ENCODE peak calls at places on chromosomes 7 and 10, in four cellular contexts. W, B, R and S are unnamed samples.

GRCh38 chr10:106615081-106615480 is 549.4 kb downstream of the SORCS1 start:
- DNase-seq in W (peak), B (no peak), R (no peak), S (peak)

GRCh38 chr10:44924261-44925040 is 13.3 kb downstream of the TMEM72 start:
- DNase-seq in W (no peak), B (no peak), R (no peak), S (no peak)

GRCh38 chr10:29688230-29688634 is 53.5 kb upstream of the SVIL start:
- DNase-seq in W (no peak), B (no peak), R (no peak), S (no peak)

GRCh38 chr7:151727579-151728285 is 149.2 kb downstream of the PRKAG2 start:
- DNase-seq in W (peak), B (peak), R (peak), S (peak)

GRCh38 chr10:69089638-69090599 is 2.0 kb downstream of the SRGN start:
- DNase-seq in W (peak), B (no peak), R (no peak), S (no peak)

GRCh38 chr7:56175784-56176183 is 59.6 kb upstream of the NUPR2 start:
- DNase-seq in W (no peak), B (no peak), R (no peak), S (peak)

GRCh38 chr7:148347981-148348380 is 242.6 kb upstream of the C7orf33 start:
- DNase-seq in W (no peak), B (no peak), R (no peak), S (no peak)

GRCh38 chr7:86939197-86939814 is 120.1 kb downstream of the ELAPOR2 start:
- DNase-seq in W (peak), B (no peak), R (no peak), S (peak)

GRCh38 chr7:142338633-142339501 is 81.0 kb upstream of the PRSS58 start:
- DNase-seq in W (no peak), B (peak), R (no peak), S (no peak)

GRCh38 chr7:51013218-51013786 is 230.6 kb upstream of the GRB10 start:
- DNase-seq in W (no peak), B (no peak), R (no peak), S (no peak)

GRCh38 chr10:71597821-71598498 is 121.6 kb downstream of the C10orf105 start:
- DNase-seq in W (no peak), B (peak), R (peak), S (peak)

GRCh38 chr7:25495342-25495855 is 267.1 kb upstream of the NPVF start:
- DNase-seq in W (no peak), B (no peak), R (no peak), S (no peak)

GRCh38 chr7:19089378-19089777 is 28.1 kb downstream of the TWIST1 start:
- DNase-seq in W (no peak), B (no peak), R (no peak), S (no peak)

DNA sequence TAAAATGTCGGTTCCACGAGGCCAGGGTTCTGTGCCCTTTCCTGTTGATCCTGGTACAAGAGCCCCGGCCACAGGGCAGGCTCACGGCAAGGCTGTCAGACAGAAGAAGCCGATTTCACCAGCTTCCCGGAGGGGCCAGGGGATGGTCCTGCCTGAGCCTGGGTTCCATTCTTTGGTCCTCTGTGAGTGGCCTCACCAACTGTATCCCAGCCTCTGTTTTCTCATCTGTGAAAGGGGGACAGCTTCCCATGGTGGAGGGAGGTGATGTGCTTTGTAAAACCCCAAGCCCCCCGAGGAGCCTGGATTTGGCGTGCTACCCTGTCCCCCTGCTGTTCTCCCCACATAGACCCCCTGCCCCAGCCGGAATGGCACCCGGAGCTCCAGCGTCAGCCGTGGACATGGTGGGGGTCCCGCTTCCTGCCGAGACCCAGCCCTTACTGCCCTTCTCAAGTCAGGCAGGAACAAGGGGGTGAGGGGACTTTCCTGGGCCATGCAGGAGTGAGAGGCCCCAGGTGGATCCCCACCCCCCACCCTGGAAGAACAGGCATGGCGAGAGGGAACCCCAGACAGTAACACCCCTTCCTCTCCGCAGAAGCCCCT is 28.3 kb upstream of the ELFN1 start:
- DNase-seq in W (no peak), B (no peak), R (no peak), S (no peak)
- TF ChIP-seq CTCF in W (no peak), B (no peak), R (no peak), S (no peak)

DNA sequence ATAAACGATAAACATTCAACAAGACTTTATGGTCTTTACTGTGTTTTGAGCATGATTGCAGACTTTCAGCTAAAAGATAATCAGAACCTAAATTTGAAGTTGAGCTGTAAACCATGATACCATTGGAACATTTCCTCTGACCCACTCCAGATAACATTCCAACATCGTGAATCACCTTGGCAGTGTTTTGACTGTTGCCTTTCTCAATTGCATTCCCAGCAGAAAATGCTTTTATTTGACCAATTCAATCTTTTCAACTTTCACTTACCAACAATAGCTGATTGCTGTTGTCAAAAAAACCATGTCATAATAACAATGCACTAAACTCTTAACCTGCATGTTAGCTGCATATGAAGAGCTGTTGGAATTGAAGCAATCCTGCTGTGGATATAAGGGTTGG is 165.5 kb downstream of the MDFIC start:
- DNase-seq in W (peak), B (no peak), R (no peak), S (peak)
- H3K4me3 ChIP-seq in W (no peak), B (no peak), R (no peak), S (no peak)

DNA sequence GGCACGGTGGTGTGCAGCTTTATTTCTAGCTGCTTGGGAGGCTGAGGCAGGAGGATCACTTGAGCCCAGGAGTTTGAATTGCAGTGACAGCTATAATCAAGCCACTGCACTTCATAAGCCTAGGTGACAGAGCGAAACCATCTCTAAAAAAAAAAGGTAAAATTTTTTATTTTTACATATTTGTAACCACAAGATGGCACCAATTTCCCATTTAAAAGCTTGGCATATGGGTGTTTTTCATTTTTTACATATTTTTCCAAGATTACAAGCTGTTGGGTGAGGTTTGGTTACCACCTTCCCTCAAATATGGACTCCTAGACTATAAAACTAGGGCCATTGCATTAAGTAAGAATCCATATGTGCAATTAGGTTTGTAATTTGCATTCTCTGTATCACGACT is 129.2 kb upstream of the ACBD5 start:
- DNase-seq in W (no peak), B (no peak), R (no peak), S (peak)
- TF ChIP-seq CTCF in W (peak), B (no peak), R (no peak), S (peak)

DNA sequence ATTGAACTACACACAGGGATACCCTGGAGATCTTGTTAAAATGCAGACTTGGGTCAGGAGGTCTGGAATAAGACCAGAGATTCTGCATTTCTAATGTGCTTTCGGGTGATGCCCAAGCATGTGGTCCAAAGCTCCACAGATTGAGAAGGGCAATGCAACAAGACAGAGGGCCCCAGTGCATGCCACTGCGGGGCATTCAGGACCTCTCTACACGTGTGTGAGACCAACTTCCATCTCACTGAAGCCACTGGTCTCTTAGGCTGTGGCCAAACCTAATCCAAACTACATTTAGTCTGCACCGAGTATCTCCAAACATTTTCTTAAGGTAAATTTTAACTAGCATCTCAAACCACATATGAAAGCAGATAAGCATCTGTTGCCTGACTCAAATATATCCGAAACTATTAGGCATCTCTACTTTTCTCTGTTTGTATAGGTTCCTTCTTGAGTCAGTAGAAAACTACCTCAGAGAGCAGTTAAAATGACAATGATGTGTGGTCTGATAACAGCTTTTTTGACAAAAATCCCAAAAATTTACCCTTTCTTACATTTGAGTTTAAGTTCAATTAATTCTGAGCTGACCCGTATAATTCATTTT is 107.5 kb downstream of the ELMO1 start:
- DNase-seq in W (no peak), B (no peak), R (no peak), S (no peak)
- H3K4me3 ChIP-seq in W (no peak), B (no peak), R (no peak), S (no peak)

GRCh38 chr10:94890264-94891022 is 48.0 kb upstream of the CYP2C9 start:
- DNase-seq in W (no peak), B (no peak), R (no peak), S (no peak)

DNA sequence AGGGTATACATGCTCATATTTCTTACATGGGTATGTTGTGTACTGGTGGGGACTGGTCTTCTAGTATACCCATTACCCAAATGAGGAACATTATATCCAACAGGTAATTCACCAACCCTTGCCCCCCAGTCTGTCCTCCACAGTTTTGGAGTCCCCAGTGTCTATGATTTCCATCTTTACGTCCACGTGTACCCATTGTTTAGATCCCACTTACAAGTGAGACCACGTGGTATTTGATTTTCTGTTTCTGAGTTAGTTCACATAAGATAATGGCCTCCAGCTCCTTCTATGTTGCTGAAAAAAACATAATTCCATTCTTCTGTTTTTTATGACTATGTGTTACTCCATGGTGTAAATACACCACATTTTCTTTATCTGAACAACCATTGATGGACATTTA is 49.3 kb upstream of the CYP2C9 start:
- DNase-seq in W (no peak), B (no peak), R (no peak), S (no peak)
- TF ChIP-seq CTCF in W (no peak), B (no peak), R (no peak), S (no peak)

GRCh38 chr7:37067961-37068536 is 343.8 kb upstream of the AOAH start:
- DNase-seq in W (no peak), B (no peak), R (no peak), S (no peak)

GRCh38 chr7:37065779-37066271 is 341.5 kb upstream of the AOAH start:
- DNase-seq in W (peak), B (no peak), R (no peak), S (peak)

GRCh38 chr7:37071124-37071523 is 346.8 kb upstream of the AOAH start:
- DNase-seq in W (no peak), B (no peak), R (no peak), S (no peak)

GRCh38 chr7:37069336-37069735 is 345.0 kb upstream of the AOAH start:
- DNase-seq in W (no peak), B (no peak), R (no peak), S (no peak)

GRCh38 chr7:37068902-37069301 is 344.6 kb upstream of the AOAH start:
- DNase-seq in W (no peak), B (no peak), R (no peak), S (no peak)
- H3K4me3 ChIP-seq in W (no peak), B (no peak), R (no peak), S (no peak)

GRCh38 chr7:101701153-101701794 is 72.2 kb upstream of the MYL10 start:
- DNase-seq in W (no peak), B (no peak), R (no peak), S (no peak)

GRCh38 chr7:101700424-101700823 is 71.3 kb upstream of the MYL10 start:
- DNase-seq in W (no peak), B (no peak), R (no peak), S (no peak)

GRCh38 chr7:101699884-101700283 is 70.8 kb upstream of the MYL10 start:
- DNase-seq in W (no peak), B (no peak), R (no peak), S (no peak)

GRCh38 chr7:101705327-101705726 is 76.2 kb upstream of the MYL10 start:
- DNase-seq in W (no peak), B (no peak), R (no peak), S (no peak)

GRCh38 chr7:101702362-101702850 is 73.3 kb upstream of the MYL10 start:
- DNase-seq in W (no peak), B (no peak), R (no peak), S (no peak)
- TF ChIP-seq CTCF in W (no peak), B (no peak), R (no peak), S (no peak)

DNA sequence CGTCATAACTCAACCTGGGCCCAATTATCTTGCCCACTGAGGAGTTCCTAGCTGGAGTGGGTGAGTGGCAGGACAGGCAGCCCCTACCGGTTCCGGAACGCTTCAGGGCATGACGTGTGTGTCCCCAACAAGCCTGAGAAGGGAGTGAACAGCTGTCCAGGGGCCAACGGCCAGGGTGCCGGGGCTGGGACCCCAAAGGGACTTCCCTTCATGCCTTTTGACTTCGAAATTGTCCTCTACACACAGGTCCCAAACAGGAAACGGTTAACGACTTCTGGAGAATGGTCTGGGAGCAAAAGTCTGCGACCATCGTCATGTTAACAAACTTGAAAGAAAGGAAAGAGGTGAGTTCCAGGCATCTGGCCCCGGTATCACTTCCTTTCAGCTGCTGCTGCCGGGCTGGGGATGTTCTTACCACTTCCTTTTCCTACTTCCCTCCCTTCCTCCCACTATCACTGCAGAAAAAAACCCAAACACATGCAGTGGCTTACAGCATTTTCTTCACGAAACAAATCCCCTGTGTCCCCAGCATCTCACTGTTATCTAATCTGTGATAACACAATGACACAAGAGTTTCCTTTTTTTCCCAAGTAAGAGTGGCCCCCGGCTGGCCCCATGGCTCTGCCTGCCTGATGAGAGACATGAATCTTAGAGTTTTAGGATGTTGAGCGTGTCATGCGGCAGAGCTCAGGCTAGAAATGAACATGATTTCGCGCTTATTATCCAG is 63.2 kb downstream of the MKI67 start:
- DNase-seq in W (no peak), B (no peak), R (peak), S (no peak)
- H3K4me3 ChIP-seq in W (no peak), B (no peak), R (no peak), S (no peak)

DNA sequence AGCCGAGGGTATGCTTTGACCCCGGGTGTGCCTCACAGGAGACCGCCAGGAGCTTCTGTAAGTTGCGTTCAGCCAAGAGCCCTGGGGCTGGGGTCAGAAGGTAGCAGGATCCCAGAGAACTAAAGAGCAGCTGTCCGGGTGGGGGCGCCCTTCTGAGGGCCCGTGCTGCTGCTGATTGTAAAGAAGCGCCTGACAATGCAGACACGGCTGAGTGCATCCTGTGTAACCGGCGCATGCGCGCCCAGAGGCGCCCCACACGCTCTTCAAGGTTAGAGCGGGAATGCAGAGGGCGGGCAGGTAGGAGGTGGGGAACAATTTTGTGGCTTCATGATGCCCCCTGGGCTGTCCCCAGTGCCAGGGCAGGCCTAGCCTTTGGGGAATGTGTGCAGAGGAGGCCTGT is 210.2 kb upstream of the CTBP2 start:
- DNase-seq in W (no peak), B (no peak), R (peak), S (no peak)
- TF ChIP-seq CTCF in W (no peak), B (no peak), R (no peak), S (no peak)